ENCODE peak calls at places on chromosomes 16 and 17, in nine cellular contexts. G, W, M, U, P, V, T, F and S are unnamed samples.
A peak's percentile ranks its signal among the peaks of the same experiment; 100 is the strongest.

GRCh38 chr17:39385040-39385439 is 16.4 kb downstream of the FBXL20 start:
- DNase-seq in G (no peak), W (no peak), M (no peak), U (no peak), P (no peak), V (no peak), T (no peak), F (no peak), S (no peak)

GRCh38 chr17:48715496-48716399 is 6.6 kb downstream of the PRAC1 start:
- DNase-seq in G (no peak), W (no peak), M (no peak), U (no peak), P (no peak), V (no peak), T (no peak), F (no peak), S (no peak)

GRCh38 chr17:70423562-70423961 is 254.2 kb downstream of the KCNJ2 start:
- DNase-seq in G (no peak), W (no peak), M (no peak), U (no peak), P (no peak), V (no peak), T (no peak), F (no peak), S (no peak)

GRCh38 chr17:29710891-29711418 is 88.2 kb upstream of the CORO6 start:
- DNase-seq in G (no peak), W (no peak), M (no peak), U (no peak), P (no peak), V (no peak), T (no peak), F (no peak), S (no peak)

GRCh38 chr17:73798111-73798748 is 154.0 kb upstream of the SDK2 start:
- DNase-seq in G (no peak), W (peak; percentile 43), M (no peak), U (no peak), P (no peak), V (peak; percentile 80), T (no peak), F (no peak), S (no peak)

GRCh38 chr16:85075236-85075924 is 36.9 kb downstream of the CIBAR2 start:
- DNase-seq in G (no peak), W (no peak), M (no peak), U (no peak), P (no peak), V (no peak), T (no peak), F (no peak), S (no peak)

GRCh38 chr17:57732062-57732461 is 13.0 kb downstream of the CCDC182 start:
- DNase-seq in G (no peak), W (no peak), M (no peak), U (no peak), P (no peak), V (no peak), T (no peak), F (no peak), S (no peak)

GRCh38 chr17:50532452-50533024 is at the start of gene EPN3:
- DNase-seq in G (peak; percentile 59), W (peak; percentile 48), M (no peak), U (no peak), P (no peak), V (no peak), T (no peak), F (no peak), S (no peak)

GRCh38 chr16:73399997-73400396 is 352.1 kb upstream of the ZFHX3 start:
- DNase-seq in G (no peak), W (no peak), M (no peak), U (no peak), P (no peak), V (no peak), T (no peak), F (no peak), S (no peak)

GRCh38 chr16:24135624-24136296 is 120.4 kb upstream of the CACNG3 start:
- DNase-seq in G (no peak), W (no peak), M (no peak), U (no peak), P (no peak), V (no peak), T (no peak), F (no peak), S (no peak)

GRCh38 chr16:66152841-66153525 is 213.5 kb upstream of the CDH5 start:
- DNase-seq in G (no peak), W (no peak), M (no peak), U (no peak), P (no peak), V (no peak), T (no peak), F (no peak), S (no peak)

GRCh38 chr16:64269756-64270155 is 852.1 kb downstream of the CDH11 start:
- DNase-seq in G (no peak), W (no peak), M (no peak), U (no peak), P (no peak), V (no peak), T (no peak), F (no peak), S (no peak)

GRCh38 chr17:28735242-28735722 is 6.7 kb downstream of the NEK8 start:
- DNase-seq in G (no peak), W (no peak), M (peak; percentile 21), U (no peak), P (no peak), V (no peak), T (no peak), F (no peak), S (no peak)

GRCh38 chr17:47915667-47916242 is 19.7 kb downstream of the SP2 start:
- DNase-seq in G (no peak), W (no peak), M (peak; percentile 78), U (no peak), P (peak; percentile 73), V (no peak), T (no peak), F (no peak), S (peak; percentile 52)

GRCh38 chr17:82065638-82066303 is at the start of gene DUS1L:
- DNase-seq in G (peak; percentile 40), W (peak; percentile 65), M (peak; percentile 80), U (peak; percentile 84), P (peak; percentile 74), V (peak; percentile 60), T (no peak), F (peak; percentile 60), S (peak; percentile 63)

GRCh38 chr16:59148756-59149155 is 414.6 kb upstream of the GOT2 start:
- DNase-seq in G (no peak), W (no peak), M (no peak), U (no peak), P (no peak), V (no peak), T (no peak), F (no peak), S (no peak)

GRCh38 chr17:58308173-58308984 is 20.2 kb downstream of the TSPOAP1 start:
- DNase-seq in G (peak; percentile 37), W (no peak), M (peak; percentile 37), U (no peak), P (no peak), V (no peak), T (peak; percentile 68), F (no peak), S (no peak)

GRCh38 chr16:72905581-72905980 is 142.3 kb downstream of the ZFHX3 start:
- DNase-seq in G (no peak), W (no peak), M (no peak), U (no peak), P (no peak), V (no peak), T (no peak), F (no peak), S (no peak)

GRCh38 chr16:25395528-25395927 is 137.9 kb upstream of the ZKSCAN2 start:
- DNase-seq in G (no peak), W (no peak), M (no peak), U (no peak), P (no peak), V (no peak), T (no peak), F (no peak), S (no peak)